ENCODE peak calls at places on chromosomes 12 and 14, in nine cellular contexts. L, Q, W, F, Z, S, C, G and E are unnamed samples.

GRCh38 chr12:32365473-32366064 is 33.8 kb upstream of the FGD4 start:
- DNase-seq in L (peak; percentile 62), Q (peak; percentile 47), W (peak; percentile 37), F (peak; percentile 72), Z (peak; percentile 87), S (peak; percentile 26), C (peak; percentile 82), G (peak; percentile 70), E (peak; percentile 58)

GRCh38 chr12:46964496-46965098 is 114.8 kb upstream of the PCED1B start:
- DNase-seq in L (no peak), Q (no peak), W (no peak), F (peak; percentile 24), Z (peak; percentile 71), S (no peak), C (peak; percentile 61), G (peak; percentile 68), E (no peak)

GRCh38 chr12:50751921-50752721 is 11.8 kb upstream of the ATF1 start:
- DNase-seq in L (no peak), Q (no peak), W (no peak), F (no peak), Z (no peak), S (no peak), C (peak; percentile 65), G (peak; percentile 10), E (peak; percentile 72)

GRCh38 chr12:27081668-27082091 is 698 bp downstream of the C12orf71 start:
- DNase-seq in L (no peak), Q (no peak), W (no peak), F (no peak), Z (peak; percentile 58), S (no peak), C (peak; percentile 99), G (peak; percentile 76), E (no peak)

GRCh38 chr14:32703246-32703645 is 235.4 kb upstream of the NPAS3 start:
- DNase-seq in L (no peak), Q (no peak), W (peak; percentile 22), F (peak; percentile 33), Z (peak; percentile 89), S (no peak), C (no peak), G (no peak), E (no peak)

GRCh38 chr14:28875937-28876910 is 109.6 kb downstream of the FOXG1 start:
- DNase-seq in L (no peak), Q (no peak), W (no peak), F (no peak), Z (no peak), S (no peak), C (no peak), G (no peak), E (no peak)

GRCh38 chr12:78562358-78563205 is 302.0 kb upstream of the SYT1 start:
- DNase-seq in L (no peak), Q (peak; percentile 2), W (no peak), F (no peak), Z (peak; percentile 47), S (no peak), C (peak; percentile 51), G (no peak), E (no peak)

GRCh38 chr12:28610401-28611114 is 420.3 kb downstream of the CCDC91 start:
- DNase-seq in L (no peak), Q (no peak), W (no peak), F (no peak), Z (peak; percentile 12), S (no peak), C (no peak), G (no peak), E (no peak)

GRCh38 chr12:4144676-4145075 is 128.9 kb upstream of the CCND2 start:
- DNase-seq in L (no peak), Q (no peak), W (no peak), F (no peak), Z (no peak), S (no peak), C (no peak), G (no peak), E (no peak)

GRCh38 chr14:21891921-21892320 is 218.3 kb upstream of the OR4E1 start:
- DNase-seq in L (no peak), Q (no peak), W (no peak), F (no peak), Z (no peak), S (no peak), C (no peak), G (no peak), E (no peak)

GRCh38 chr12:64608901-64609542 is 1.3 kb upstream of the RASSF3 start:
- DNase-seq in L (peak; percentile 11), Q (no peak), W (no peak), F (no peak), Z (peak; percentile 43), S (peak; percentile 45), C (peak; percentile 86), G (peak; percentile 67), E (peak; percentile 81)

GRCh38 chr12:62950317-62950716 is 15.4 kb upstream of the PPM1H start:
- DNase-seq in L (no peak), Q (no peak), W (no peak), F (no peak), Z (no peak), S (no peak), C (no peak), G (no peak), E (no peak)

GRCh38 chr14:36747411-36748184 is 85.9 kb downstream of the PAX9 start:
- DNase-seq in L (no peak), Q (no peak), W (no peak), F (no peak), Z (no peak), S (no peak), C (peak; percentile 37), G (no peak), E (no peak)

GRCh38 chr12:46372131-46372851 is at the start of gene SLC38A2:
- DNase-seq in L (peak; percentile 56), Q (no peak), W (peak; percentile 98), F (peak; percentile 78), Z (peak; percentile 97), S (peak; percentile 98), C (peak; percentile 93), G (peak; percentile 96), E (peak; percentile 98)

GRCh38 chr14:35261774-35262173 is 30.4 kb upstream of the PSMA6 start:
- DNase-seq in L (no peak), Q (no peak), W (no peak), F (no peak), Z (peak; percentile 55), S (no peak), C (no peak), G (no peak), E (no peak)

GRCh38 chr12:108826115-108826806 is 31.1 kb downstream of the SSH1 start:
- DNase-seq in L (peak; percentile 39), Q (no peak), W (peak; percentile 83), F (peak; percentile 87), Z (peak; percentile 93), S (peak; percentile 63), C (no peak), G (no peak), E (no peak)

GRCh38 chr14:71815110-71815509 is 117.1 kb upstream of the RGS6 start:
- DNase-seq in L (no peak), Q (no peak), W (no peak), F (no peak), Z (no peak), S (no peak), C (no peak), G (no peak), E (no peak)

GRCh38 chr12:27524839-27525238 is 833 bp downstream of the PPFIBP1 start:
- DNase-seq in L (peak; percentile 15), Q (no peak), W (no peak), F (no peak), Z (peak; percentile 61), S (peak; percentile 40), C (peak; percentile 41), G (no peak), E (no peak)

DNA sequence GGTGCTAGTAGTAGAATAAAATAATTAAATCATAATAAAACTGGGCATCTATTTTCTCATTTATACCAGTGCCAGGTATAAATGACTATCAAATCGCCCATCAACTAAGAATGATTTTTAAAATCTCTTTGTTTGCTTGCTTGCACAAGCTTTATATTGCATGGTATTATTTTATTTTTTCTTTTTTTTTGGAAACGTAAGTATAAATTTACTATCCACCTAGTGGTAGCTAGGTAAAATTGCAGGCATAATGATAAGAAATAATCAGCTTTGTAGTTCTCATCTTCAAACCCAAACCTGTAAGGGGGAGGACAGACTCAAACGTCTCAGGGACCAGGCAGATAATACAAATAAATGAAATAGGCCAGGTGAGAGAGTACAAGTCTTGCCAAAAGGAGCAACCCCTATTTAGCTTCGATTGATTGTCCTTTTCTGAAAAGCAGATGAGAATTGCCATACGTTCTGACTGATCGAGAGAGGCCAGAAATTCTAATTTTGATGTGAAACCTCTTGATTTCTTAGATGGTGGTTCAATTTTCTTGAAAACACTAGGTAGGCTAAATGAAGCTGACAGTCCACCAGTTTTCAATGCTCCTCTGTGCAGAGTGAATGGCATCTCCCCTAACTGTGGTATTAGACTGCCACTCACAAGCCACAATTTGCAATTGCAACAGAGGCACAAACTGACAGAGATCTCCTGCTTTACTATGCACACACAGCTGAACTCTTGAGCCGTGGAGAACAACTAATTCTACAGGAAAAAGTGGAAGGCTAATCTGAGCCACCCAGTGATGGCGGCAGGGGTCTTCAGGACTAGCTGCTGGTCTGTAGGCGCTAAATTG is 189.3 kb downstream of the DACT1 start:
- DNase-seq in L (no peak), Q (no peak), W (no peak), F (no peak), Z (no peak), S (no peak), C (no peak), G (no peak), E (no peak)
- TF ChIP-seq CTCF in L (peak; percentile 95), Q (peak; percentile 12), W (no peak), F (peak; percentile 17), Z (peak; percentile 31), S (no peak), C (no peak), G (peak; percentile 72), E (peak; percentile 16)

GRCh38 chr12:15527201-15527782 is 205.0 kb downstream of the PTPRO start:
- DNase-seq in L (no peak), Q (no peak), W (peak; percentile 53), F (peak; percentile 3), Z (peak; percentile 49), S (no peak), C (peak; percentile 41), G (peak; percentile 53), E (no peak)
- TF ChIP-seq CTCF in L (no peak), Q (peak; percentile 21), W (peak; percentile 4), F (peak; percentile 18), Z (peak; percentile 33), S (no peak), C (peak; percentile 38), G (peak; percentile 68), E (peak; percentile 3)

DNA sequence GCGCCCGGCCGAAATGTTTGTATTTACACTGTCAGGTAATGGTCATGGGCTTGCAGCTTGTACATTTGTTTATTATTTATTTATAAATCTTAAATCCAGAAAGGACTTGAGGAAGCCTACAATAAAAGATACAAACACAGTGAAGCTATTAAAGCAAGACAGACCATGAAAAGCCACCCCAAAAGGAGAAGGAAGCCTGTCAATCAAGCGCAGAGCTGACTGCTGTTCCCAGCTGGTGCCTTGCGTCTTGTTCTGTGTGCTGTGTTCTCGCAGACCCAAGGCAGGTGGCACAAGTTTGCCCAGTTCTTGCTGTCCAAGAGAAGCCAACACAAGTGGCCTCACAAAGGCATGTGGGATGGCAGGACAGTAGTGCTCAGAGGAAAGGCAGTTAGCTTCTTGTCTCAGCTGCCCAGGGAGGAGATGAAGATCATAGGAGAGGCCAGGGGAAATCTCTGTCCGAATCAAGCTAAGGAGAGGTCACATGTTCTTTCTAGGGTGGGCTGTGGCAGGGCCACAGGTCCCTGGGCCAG is 73.2 kb downstream of the SLC25A47 start:
- DNase-seq in L (no peak), Q (no peak), W (no peak), F (no peak), Z (no peak), S (no peak), C (no peak), G (no peak), E (no peak)
- TF ChIP-seq CTCF in L (no peak), Q (no peak), W (no peak), F (no peak), Z (no peak), S (no peak), C (no peak), G (no peak), E (no peak)

GRCh38 chr14:26719514-26719913 is 121.7 kb upstream of the NOVA1 start:
- DNase-seq in L (no peak), Q (no peak), W (no peak), F (no peak), Z (peak; percentile 10), S (no peak), C (peak; percentile 82), G (no peak), E (no peak)
- TF ChIP-seq CTCF in L (no peak), Q (no peak), W (no peak), F (no peak), Z (no peak), S (no peak), C (no peak), G (no peak), E (no peak)